ENCODE peak calls at places on chromosomes 2 and 18, in eight cellular contexts. One of them, this sample, is unnamed.
A peak's percentile ranks its signal among the peaks of the same experiment; 100 is the strongest.

GRCh38 chr18:78378983-78379382 is 600.6 kb upstream of the SALL3 start:
- DNase-seq in CD14-positive monocyte: no peak
- DNase-seq in astrocyte of the spinal cord: no peak
- DNase-seq in IMR-90: no peak
- DNase-seq in CD8-positive, alpha-beta T cell: no peak
- DNase-seq in cardiac muscle cell: no peak
- DNase-seq in CD4-positive, alpha-beta T cell: no peak
- DNase-seq in AG09309: no peak
- DNase-seq in this sample: no peak

GRCh38 chr18:2303517-2304238 is 267.6 kb downstream of the METTL4 start:
- DNase-seq in IMR-90: no peak
- DNase-seq in AG09309: no peak
- DNase-seq in astrocyte of the spinal cord: peak; percentile 59
- DNase-seq in CD14-positive monocyte: no peak
- DNase-seq in cardiac muscle cell: peak; percentile 26
- DNase-seq in CD4-positive, alpha-beta T cell: no peak
- DNase-seq in CD8-positive, alpha-beta T cell: no peak
- DNase-seq in this sample: peak; percentile 64

GRCh38 chr2:231104115-231104713 is 20.6 kb downstream of the HTR2B start:
- DNase-seq in AG09309: peak; percentile 24
- DNase-seq in CD14-positive monocyte: no peak
- DNase-seq in CD4-positive, alpha-beta T cell: peak; percentile 62
- DNase-seq in CD8-positive, alpha-beta T cell: peak; percentile 38
- DNase-seq in cardiac muscle cell: peak; percentile 80
- DNase-seq in IMR-90: peak; percentile 75
- DNase-seq in astrocyte of the spinal cord: peak; percentile 79
- DNase-seq in this sample: peak; percentile 77

GRCh38 chr2:10427568-10427975 is 20.6 kb downstream of the ODC1 start:
- DNase-seq in cardiac muscle cell: no peak
- DNase-seq in CD14-positive monocyte: no peak
- DNase-seq in CD8-positive, alpha-beta T cell: no peak
- DNase-seq in astrocyte of the spinal cord: no peak
- DNase-seq in IMR-90: no peak
- DNase-seq in CD4-positive, alpha-beta T cell: no peak
- DNase-seq in AG09309: no peak
- DNase-seq in this sample: no peak

GRCh38 chr2:233487748-233488345 is 78.7 kb downstream of the USP40 start:
- DNase-seq in CD14-positive monocyte: no peak
- DNase-seq in IMR-90: peak; percentile 4
- DNase-seq in astrocyte of the spinal cord: no peak
- DNase-seq in cardiac muscle cell: no peak
- DNase-seq in AG09309: no peak
- DNase-seq in CD4-positive, alpha-beta T cell: no peak
- DNase-seq in CD8-positive, alpha-beta T cell: no peak
- DNase-seq in this sample: no peak

GRCh38 chr18:68800075-68800474 is 2.2 kb downstream of the CCDC102B start:
- DNase-seq in IMR-90: no peak
- DNase-seq in AG09309: no peak
- DNase-seq in astrocyte of the spinal cord: peak; percentile 23
- DNase-seq in CD8-positive, alpha-beta T cell: no peak
- DNase-seq in CD14-positive monocyte: no peak
- DNase-seq in cardiac muscle cell: peak; percentile 51
- DNase-seq in CD4-positive, alpha-beta T cell: no peak
- DNase-seq in this sample: no peak

GRCh38 chr2:164485541-164485940 is 135.7 kb downstream of the GRB14 start:
- DNase-seq in CD8-positive, alpha-beta T cell: no peak
- DNase-seq in CD4-positive, alpha-beta T cell: no peak
- DNase-seq in CD14-positive monocyte: no peak
- DNase-seq in IMR-90: no peak
- DNase-seq in cardiac muscle cell: peak; percentile 64
- DNase-seq in AG09309: no peak
- DNase-seq in astrocyte of the spinal cord: no peak
- DNase-seq in this sample: no peak

GRCh38 chr2:150339951-150340350 is 147.5 kb downstream of the RND3 start:
- DNase-seq in CD14-positive monocyte: no peak
- DNase-seq in IMR-90: peak; percentile 20
- DNase-seq in CD8-positive, alpha-beta T cell: no peak
- DNase-seq in cardiac muscle cell: peak; percentile 21
- DNase-seq in AG09309: no peak
- DNase-seq in astrocyte of the spinal cord: no peak
- DNase-seq in CD4-positive, alpha-beta T cell: no peak
- DNase-seq in this sample: peak; percentile 12

GRCh38 chr2:190615555-190616200 is 33.2 kb upstream of the NAB1 start:
- DNase-seq in AG09309: no peak
- DNase-seq in IMR-90: no peak
- DNase-seq in cardiac muscle cell: no peak
- DNase-seq in CD14-positive monocyte: no peak
- DNase-seq in CD4-positive, alpha-beta T cell: no peak
- DNase-seq in astrocyte of the spinal cord: no peak
- DNase-seq in CD8-positive, alpha-beta T cell: no peak
- DNase-seq in this sample: no peak

GRCh38 chr18:33906046-33906445 is 318.7 kb downstream of the NOL4 start:
- DNase-seq in CD8-positive, alpha-beta T cell: no peak
- DNase-seq in IMR-90: no peak
- DNase-seq in astrocyte of the spinal cord: peak; percentile 81
- DNase-seq in CD14-positive monocyte: no peak
- DNase-seq in AG09309: no peak
- DNase-seq in cardiac muscle cell: no peak
- DNase-seq in CD4-positive, alpha-beta T cell: no peak
- DNase-seq in this sample: peak; percentile 2

GRCh38 chr2:162166745-162167144 is 14.7 kb upstream of the GCG start:
- DNase-seq in IMR-90: no peak
- DNase-seq in CD8-positive, alpha-beta T cell: no peak
- DNase-seq in astrocyte of the spinal cord: no peak
- DNase-seq in CD14-positive monocyte: no peak
- DNase-seq in cardiac muscle cell: no peak
- DNase-seq in CD4-positive, alpha-beta T cell: no peak
- DNase-seq in AG09309: no peak
- DNase-seq in this sample: no peak

GRCh38 chr18:79410171-79410641 is 14.5 kb downstream of the NFATC1 start:
- DNase-seq in IMR-90: no peak
- DNase-seq in cardiac muscle cell: no peak
- DNase-seq in CD4-positive, alpha-beta T cell: no peak
- DNase-seq in CD8-positive, alpha-beta T cell: no peak
- DNase-seq in CD14-positive monocyte: no peak
- DNase-seq in astrocyte of the spinal cord: no peak
- DNase-seq in AG09309: no peak
- DNase-seq in this sample: no peak

GRCh38 chr2:118442949-118443348 is 354.7 kb downstream of the INSIG2 start:
- DNase-seq in AG09309: no peak
- DNase-seq in IMR-90: no peak
- DNase-seq in CD4-positive, alpha-beta T cell: no peak
- DNase-seq in cardiac muscle cell: no peak
- DNase-seq in CD8-positive, alpha-beta T cell: no peak
- DNase-seq in CD14-positive monocyte: no peak
- DNase-seq in astrocyte of the spinal cord: peak; percentile 7
- DNase-seq in this sample: no peak

GRCh38 chr2:85650456-85650855 is 17.5 kb downstream of the SFTPB start:
- DNase-seq in cardiac muscle cell: no peak
- DNase-seq in CD4-positive, alpha-beta T cell: no peak
- DNase-seq in CD14-positive monocyte: no peak
- DNase-seq in astrocyte of the spinal cord: no peak
- DNase-seq in IMR-90: no peak
- DNase-seq in AG09309: no peak
- DNase-seq in CD8-positive, alpha-beta T cell: no peak
- DNase-seq in this sample: no peak

GRCh38 chr18:8898990-8899389 is 193.6 kb downstream of the MTCL1 start:
- DNase-seq in AG09309: no peak
- DNase-seq in cardiac muscle cell: no peak
- DNase-seq in CD8-positive, alpha-beta T cell: no peak
- DNase-seq in CD14-positive monocyte: no peak
- DNase-seq in IMR-90: no peak
- DNase-seq in CD4-positive, alpha-beta T cell: no peak
- DNase-seq in astrocyte of the spinal cord: no peak
- DNase-seq in this sample: no peak

DNA sequence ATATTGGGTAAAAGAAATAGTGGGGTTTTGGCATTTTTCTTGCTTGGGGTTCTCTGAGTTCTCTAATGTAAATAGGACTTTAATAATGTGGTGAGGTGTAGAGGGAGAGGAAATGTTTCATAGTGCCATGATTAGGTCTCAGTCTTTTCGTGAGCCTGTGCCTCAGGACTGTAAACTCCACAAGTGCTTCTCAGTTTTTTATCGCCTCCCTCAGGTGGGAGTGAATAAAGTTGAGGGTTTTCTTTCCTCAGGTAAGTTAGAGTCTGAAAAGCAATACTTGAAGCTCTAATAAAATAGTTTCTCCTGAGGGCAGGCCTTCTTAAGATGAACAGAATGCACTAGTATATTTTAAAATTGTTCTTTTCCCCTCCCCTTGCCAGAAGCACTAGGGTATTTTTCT is 243.1 kb upstream of the SETBP1 start:
- DNase-seq in IMR-90: no peak
- DNase-seq in CD14-positive monocyte: no peak
- DNase-seq in CD8-positive, alpha-beta T cell: no peak
- DNase-seq in cardiac muscle cell: no peak
- DNase-seq in CD4-positive, alpha-beta T cell: no peak
- DNase-seq in AG09309: no peak
- DNase-seq in astrocyte of the spinal cord: no peak
- DNase-seq in this sample: no peak
- TF ChIP-seq CTCF in IMR-90: no peak
- TF ChIP-seq CTCF in CD14-positive monocyte: no peak
- TF ChIP-seq CTCF in CD8-positive, alpha-beta T cell: no peak
- TF ChIP-seq CTCF in cardiac muscle cell: no peak
- TF ChIP-seq CTCF in CD4-positive, alpha-beta T cell: no peak
- TF ChIP-seq CTCF in AG09309: no peak
- TF ChIP-seq CTCF in astrocyte of the spinal cord: no peak
- TF ChIP-seq CTCF in this sample: no peak

GRCh38 chr2:128306081-128306930 is 12.4 kb downstream of the HS6ST1 start:
- DNase-seq in CD8-positive, alpha-beta T cell: no peak
- DNase-seq in CD4-positive, alpha-beta T cell: no peak
- DNase-seq in IMR-90: peak; percentile 100
- DNase-seq in CD14-positive monocyte: peak; percentile 41
- DNase-seq in AG09309: peak; percentile 86
- DNase-seq in astrocyte of the spinal cord: peak; percentile 98
- DNase-seq in cardiac muscle cell: peak; percentile 92
- DNase-seq in this sample: peak; percentile 98
- TF ChIP-seq CTCF in CD8-positive, alpha-beta T cell: no peak
- TF ChIP-seq CTCF in CD4-positive, alpha-beta T cell: no peak
- TF ChIP-seq CTCF in IMR-90: peak; percentile 69
- TF ChIP-seq CTCF in CD14-positive monocyte: no peak
- TF ChIP-seq CTCF in AG09309: peak; percentile 52
- TF ChIP-seq CTCF in astrocyte of the spinal cord: peak; percentile 65
- TF ChIP-seq CTCF in cardiac muscle cell: peak; percentile 38
- TF ChIP-seq CTCF in this sample: peak; percentile 58

GRCh38 chr2:23293756-23294155 is 91.2 kb upstream of the KLHL29 start:
- DNase-seq in AG09309: no peak
- DNase-seq in CD14-positive monocyte: no peak
- DNase-seq in astrocyte of the spinal cord: no peak
- DNase-seq in cardiac muscle cell: peak; percentile 34
- DNase-seq in CD4-positive, alpha-beta T cell: no peak
- DNase-seq in CD8-positive, alpha-beta T cell: no peak
- DNase-seq in IMR-90: no peak
- DNase-seq in this sample: peak; percentile 14

GRCh38 chr2:23291274-23291673 is 93.7 kb upstream of the KLHL29 start:
- DNase-seq in cardiac muscle cell: peak; percentile 59
- DNase-seq in CD14-positive monocyte: no peak
- DNase-seq in CD4-positive, alpha-beta T cell: no peak
- DNase-seq in AG09309: no peak
- DNase-seq in astrocyte of the spinal cord: no peak
- DNase-seq in CD8-positive, alpha-beta T cell: no peak
- DNase-seq in IMR-90: no peak
- DNase-seq in this sample: peak; percentile 21

GRCh38 chr2:23292024-23292423 is 93.0 kb upstream of the KLHL29 start:
- DNase-seq in IMR-90: no peak
- DNase-seq in CD14-positive monocyte: no peak
- DNase-seq in cardiac muscle cell: no peak
- DNase-seq in AG09309: no peak
- DNase-seq in CD8-positive, alpha-beta T cell: no peak
- DNase-seq in astrocyte of the spinal cord: no peak
- DNase-seq in CD4-positive, alpha-beta T cell: no peak
- DNase-seq in this sample: no peak

GRCh38 chr2:23293063-23293462 is 91.9 kb upstream of the KLHL29 start:
- DNase-seq in astrocyte of the spinal cord: no peak
- DNase-seq in CD8-positive, alpha-beta T cell: no peak
- DNase-seq in CD14-positive monocyte: no peak
- DNase-seq in IMR-90: no peak
- DNase-seq in AG09309: no peak
- DNase-seq in cardiac muscle cell: peak; percentile 77
- DNase-seq in CD4-positive, alpha-beta T cell: no peak
- DNase-seq in this sample: peak; percentile 26

GRCh38 chr2:23294238-23294637 is 90.7 kb upstream of the KLHL29 start:
- DNase-seq in astrocyte of the spinal cord: no peak
- DNase-seq in AG09309: no peak
- DNase-seq in IMR-90: no peak
- DNase-seq in CD4-positive, alpha-beta T cell: no peak
- DNase-seq in cardiac muscle cell: no peak
- DNase-seq in CD8-positive, alpha-beta T cell: no peak
- DNase-seq in CD14-positive monocyte: no peak
- DNase-seq in this sample: no peak
- TF ChIP-seq CTCF in astrocyte of the spinal cord: no peak
- TF ChIP-seq CTCF in AG09309: no peak
- TF ChIP-seq CTCF in IMR-90: no peak
- TF ChIP-seq CTCF in CD4-positive, alpha-beta T cell: no peak
- TF ChIP-seq CTCF in cardiac muscle cell: no peak
- TF ChIP-seq CTCF in CD8-positive, alpha-beta T cell: no peak
- TF ChIP-seq CTCF in CD14-positive monocyte: no peak
- TF ChIP-seq CTCF in this sample: no peak

GRCh38 chr2:219724628-219725027 is 97.2 kb downstream of the SLC4A3 start:
- DNase-seq in CD4-positive, alpha-beta T cell: no peak
- DNase-seq in cardiac muscle cell: peak; percentile 80
- DNase-seq in IMR-90: peak; percentile 73
- DNase-seq in AG09309: no peak
- DNase-seq in astrocyte of the spinal cord: no peak
- DNase-seq in CD8-positive, alpha-beta T cell: no peak
- DNase-seq in CD14-positive monocyte: no peak
- DNase-seq in this sample: peak; percentile 66

GRCh38 chr2:219727771-219728429 is 100.5 kb downstream of the SLC4A3 start:
- DNase-seq in cardiac muscle cell: peak; percentile 78
- DNase-seq in CD8-positive, alpha-beta T cell: no peak
- DNase-seq in IMR-90: no peak
- DNase-seq in astrocyte of the spinal cord: no peak
- DNase-seq in CD4-positive, alpha-beta T cell: no peak
- DNase-seq in CD14-positive monocyte: no peak
- DNase-seq in AG09309: no peak
- DNase-seq in this sample: peak; percentile 62

GRCh38 chr2:219723311-219723710 is 95.9 kb downstream of the SLC4A3 start:
- DNase-seq in CD4-positive, alpha-beta T cell: no peak
- DNase-seq in CD14-positive monocyte: no peak
- DNase-seq in IMR-90: no peak
- DNase-seq in AG09309: no peak
- DNase-seq in astrocyte of the spinal cord: no peak
- DNase-seq in cardiac muscle cell: no peak
- DNase-seq in CD8-positive, alpha-beta T cell: no peak
- DNase-seq in this sample: no peak

GRCh38 chr2:219728993-219729487 is 101.6 kb downstream of the SLC4A3 start:
- DNase-seq in IMR-90: no peak
- DNase-seq in CD8-positive, alpha-beta T cell: no peak
- DNase-seq in cardiac muscle cell: peak; percentile 68
- DNase-seq in CD4-positive, alpha-beta T cell: no peak
- DNase-seq in CD14-positive monocyte: no peak
- DNase-seq in astrocyte of the spinal cord: no peak
- DNase-seq in AG09309: no peak
- DNase-seq in this sample: no peak

DNA sequence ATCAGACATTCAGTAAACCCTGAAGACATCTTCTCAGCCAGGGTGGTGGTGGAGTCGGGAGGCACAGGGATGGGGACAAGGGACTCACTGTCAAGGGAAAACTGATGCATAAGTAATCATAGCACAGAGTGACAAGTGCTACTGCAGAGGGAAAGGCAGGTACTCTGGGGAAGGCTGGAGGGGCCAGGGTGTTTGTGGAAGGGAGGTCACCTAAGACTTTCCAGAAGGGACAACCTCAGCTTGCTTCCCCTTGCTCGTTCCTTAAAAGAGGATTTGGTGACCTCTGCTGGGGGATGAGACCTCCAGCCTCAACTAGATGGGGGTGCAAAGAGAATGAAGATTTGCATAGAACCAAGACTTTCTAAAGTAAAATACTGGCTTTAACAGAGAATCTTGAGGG is 99.5 kb downstream of the SLC4A3 start:
- DNase-seq in AG09309: no peak
- DNase-seq in IMR-90: no peak
- DNase-seq in CD8-positive, alpha-beta T cell: no peak
- DNase-seq in cardiac muscle cell: peak; percentile 60
- DNase-seq in astrocyte of the spinal cord: no peak
- DNase-seq in CD4-positive, alpha-beta T cell: no peak
- DNase-seq in CD14-positive monocyte: no peak
- DNase-seq in this sample: no peak
- TF ChIP-seq CTCF in AG09309: peak; percentile 21
- TF ChIP-seq CTCF in IMR-90: no peak
- TF ChIP-seq CTCF in CD8-positive, alpha-beta T cell: no peak
- TF ChIP-seq CTCF in cardiac muscle cell: peak; percentile 32
- TF ChIP-seq CTCF in astrocyte of the spinal cord: peak; percentile 10
- TF ChIP-seq CTCF in CD4-positive, alpha-beta T cell: no peak
- TF ChIP-seq CTCF in CD14-positive monocyte: no peak
- TF ChIP-seq CTCF in this sample: no peak

This sample was measured in fibroblast of mammary gland.